ENCODE peak calls at places on chromosomes 2 and 18, in six cellular contexts. K, P, G, B, I and Z are unnamed samples.

GRCh38 chr2:32538735-32539134 is 89.1 kb upstream of the TTC27 start:
- DNase-seq in K (no peak), P (no peak), G (no peak), B (no peak), I (no peak), Z (no peak)

GRCh38 chr2:201448701-201449100 is 2.6 kb downstream of the TRAK2 start:
- DNase-seq in K (no peak), P (no peak), G (no peak), B (no peak), I (peak; percentile 69), Z (no peak)

GRCh38 chr2:64214281-64215115 is 70.3 kb upstream of the PELI1 start:
- DNase-seq in K (no peak), P (no peak), G (no peak), B (peak; percentile 91), I (peak; percentile 76), Z (no peak)

GRCh38 chr2:158681816-158682215 is 113.3 kb upstream of the DAPL1 start:
- DNase-seq in K (no peak), P (no peak), G (no peak), B (no peak), I (no peak), Z (no peak)

GRCh38 chr2:227607969-227608368 is 6.7 kb downstream of the SCYGR3 start:
- DNase-seq in K (no peak), P (no peak), G (no peak), B (no peak), I (no peak), Z (no peak)

GRCh38 chr2:240502430-240503121 is 55.2 kb downstream of the ANKMY1 start:
- DNase-seq in K (no peak), P (peak; percentile 72), G (peak; percentile 43), B (no peak), I (no peak), Z (no peak)

GRCh38 chr2:30990736-30991135 is 147.5 kb downstream of the GALNT14 start:
- DNase-seq in K (no peak), P (no peak), G (no peak), B (no peak), I (no peak), Z (no peak)

GRCh38 chr2:240170354-240170735 is 29.9 kb upstream of the OTOS start:
- DNase-seq in K (no peak), P (no peak), G (peak; percentile 62), B (no peak), I (no peak), Z (no peak)

GRCh38 chr18:709771-710170 is 2.7 kb downstream of the ENOSF1 start:
- DNase-seq in K (no peak), P (no peak), G (no peak), B (no peak), I (no peak), Z (no peak)

GRCh38 chr2:236049981-236050380 is 118.2 kb downstream of the GBX2 start:
- DNase-seq in K (no peak), P (no peak), G (no peak), B (peak; percentile 48), I (peak; percentile 25), Z (no peak)

GRCh38 chr2:98378901-98379300 is 32.6 kb downstream of the CNGA3 start:
- DNase-seq in K (no peak), P (no peak), G (no peak), B (no peak), I (no peak), Z (peak; percentile 70)

GRCh38 chr2:187136646-187137045 is 287.7 kb upstream of the ZSWIM2 start:
- DNase-seq in K (no peak), P (no peak), G (no peak), B (no peak), I (no peak), Z (no peak)

GRCh38 chr2:144288428-144288827 is 231.5 kb downstream of the ZEB2 start:
- DNase-seq in K (no peak), P (no peak), G (no peak), B (no peak), I (no peak), Z (no peak)

GRCh38 chr2:216554286-216554685 is 55.6 kb downstream of the RPL37A start:
- DNase-seq in K (no peak), P (no peak), G (no peak), B (no peak), I (no peak), Z (no peak)

GRCh38 chr2:216554755-216555154 is 56.1 kb downstream of the RPL37A start:
- DNase-seq in K (no peak), P (no peak), G (no peak), B (no peak), I (no peak), Z (no peak)

GRCh38 chr2:216551669-216552068 is 53.0 kb downstream of the RPL37A start:
- DNase-seq in K (no peak), P (no peak), G (no peak), B (no peak), I (no peak), Z (no peak)

GRCh38 chr2:216553841-216554240 is 55.2 kb downstream of the RPL37A start:
- DNase-seq in K (no peak), P (no peak), G (no peak), B (no peak), I (no peak), Z (no peak)

GRCh38 chr2:216553093-216553478 is 54.4 kb downstream of the RPL37A start:
- DNase-seq in K (no peak), P (no peak), G (no peak), B (no peak), I (no peak), Z (no peak)
- H3K4me1 ChIP-seq in K (peaks cover 62% of the 10 kb centered on the region), P (peaks cover 11% of the 10 kb centered on the region), G (peaks cover 6% of the 10 kb centered on the region), B (no peaks in the 10 kb centered on the region), I (no peaks in the 10 kb centered on the region), Z (peaks cover 18% of the 10 kb centered on the region)

GRCh38 chr18:3252843-3253242 is 5.2 kb downstream of the MYL12A start:
- DNase-seq in K (no peak), P (no peak), G (no peak), B (no peak), I (no peak), Z (no peak)
- H3K4me1 ChIP-seq in K (peaks cover 76% of the 10 kb centered on the region), P (peaks cover 81% of the 10 kb centered on the region), G (peaks cover 6% of the 10 kb centered on the region), B (peaks cover 31% of the 10 kb centered on the region), I (peaks cover 84% of the 10 kb centered on the region), Z (peaks cover 4% of the 10 kb centered on the region)

GRCh38 chr18:69447886-69448285 is 47.2 kb downstream of the DOK6 start:
- DNase-seq in K (no peak), P (no peak), G (no peak), B (no peak), I (no peak), Z (no peak)

DNA sequence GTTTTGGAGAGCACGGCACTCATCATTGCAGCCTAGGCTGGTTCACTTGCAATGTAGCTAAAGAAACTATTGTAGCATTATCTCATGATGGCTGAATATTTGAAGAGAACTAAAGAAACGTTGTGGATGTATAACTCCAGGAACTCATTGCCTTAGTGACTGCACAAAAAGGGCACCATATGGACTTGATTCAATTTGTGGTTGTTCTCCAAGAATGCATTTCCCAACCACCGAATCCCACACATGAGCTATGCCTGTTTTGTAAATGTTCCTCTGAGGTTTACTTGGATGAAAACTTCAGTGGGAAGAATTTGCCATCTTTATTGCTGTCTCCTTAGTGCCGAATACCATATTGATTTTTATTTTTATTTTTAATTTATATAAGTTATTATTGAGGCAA is 43.5 kb downstream of the DOK6 start:
- DNase-seq in K (no peak), P (no peak), G (no peak), B (no peak), I (no peak), Z (no peak)
- H3K4me1 ChIP-seq in K (no peaks in the 10 kb centered on the region), P (no peaks in the 10 kb centered on the region), G (no peaks in the 10 kb centered on the region), B (no peaks in the 10 kb centered on the region), I (no peaks in the 10 kb centered on the region), Z (no peaks in the 10 kb centered on the region)

DNA sequence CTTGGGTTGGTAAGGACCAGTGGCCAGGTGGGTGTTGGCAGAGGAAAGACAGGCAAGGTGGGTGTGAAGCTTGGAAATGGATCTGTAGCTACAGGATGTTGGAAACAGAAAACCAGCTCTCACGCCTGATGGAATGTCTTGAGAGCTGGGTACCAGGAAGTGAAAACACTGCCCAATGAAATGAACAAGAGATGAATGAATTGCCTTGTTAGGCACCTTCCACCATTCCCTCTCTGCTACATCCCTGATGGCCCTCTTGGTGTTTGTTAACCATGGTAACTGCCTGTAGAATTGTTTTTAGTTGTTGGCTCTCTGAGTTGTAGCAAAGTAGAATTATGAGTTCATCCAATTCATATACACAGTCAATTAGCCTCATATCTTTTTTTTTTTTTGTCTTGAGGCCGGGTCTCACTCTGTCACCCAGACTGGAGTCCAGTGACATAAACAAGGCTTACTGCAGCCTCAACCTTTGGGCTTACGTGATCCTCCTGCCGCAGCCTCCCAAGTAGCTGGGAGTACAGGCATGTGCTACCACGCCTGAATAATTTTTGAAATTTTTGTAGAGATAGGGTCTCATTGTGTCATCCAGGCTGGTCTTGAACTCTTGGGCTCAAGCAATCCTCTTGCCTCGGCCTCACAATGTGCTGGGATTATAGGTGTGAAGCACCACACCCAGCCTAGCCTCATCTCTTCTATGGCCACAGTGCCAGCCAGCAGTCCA is 9.5 kb downstream of the KCMF1 start:
- DNase-seq in K (no peak), P (no peak), G (no peak), B (no peak), I (no peak), Z (no peak)
- H3K4me1 ChIP-seq in K (peaks cover 67% of the 10 kb centered on the region), P (peaks cover 48% of the 10 kb centered on the region), G (peaks cover 2% of the 10 kb centered on the region), B (no peaks in the 10 kb centered on the region), I (peaks cover 84% of the 10 kb centered on the region), Z (peaks cover 18% of the 10 kb centered on the region)

GRCh38 chr2:47299555-47299954 is 103.4 kb upstream of the MSH2 start:
- DNase-seq in K (no peak), P (no peak), G (no peak), B (no peak), I (no peak), Z (no peak)

GRCh38 chr2:47301731-47302130 is 101.2 kb upstream of the MSH2 start:
- DNase-seq in K (no peak), P (no peak), G (no peak), B (no peak), I (no peak), Z (no peak)

GRCh38 chr2:47301277-47301618 is 101.7 kb upstream of the MSH2 start:
- DNase-seq in K (no peak), P (no peak), G (no peak), B (peak; percentile 61), I (no peak), Z (no peak)

GRCh38 chr2:47300081-47300480 is 102.9 kb upstream of the MSH2 start:
- DNase-seq in K (no peak), P (no peak), G (no peak), B (no peak), I (no peak), Z (no peak)

GRCh38 chr2:47300609-47301276 is 102.2 kb upstream of the MSH2 start:
- DNase-seq in K (no peak), P (no peak), G (no peak), B (peak; percentile 64), I (no peak), Z (no peak)
- H3K4me1 ChIP-seq in K (peaks cover 35% of the 10 kb centered on the region), P (peaks cover 54% of the 10 kb centered on the region), G (no peaks in the 10 kb centered on the region), B (peaks cover 29% of the 10 kb centered on the region), I (peaks cover 6% of the 10 kb centered on the region), Z (no peaks in the 10 kb centered on the region)

DNA sequence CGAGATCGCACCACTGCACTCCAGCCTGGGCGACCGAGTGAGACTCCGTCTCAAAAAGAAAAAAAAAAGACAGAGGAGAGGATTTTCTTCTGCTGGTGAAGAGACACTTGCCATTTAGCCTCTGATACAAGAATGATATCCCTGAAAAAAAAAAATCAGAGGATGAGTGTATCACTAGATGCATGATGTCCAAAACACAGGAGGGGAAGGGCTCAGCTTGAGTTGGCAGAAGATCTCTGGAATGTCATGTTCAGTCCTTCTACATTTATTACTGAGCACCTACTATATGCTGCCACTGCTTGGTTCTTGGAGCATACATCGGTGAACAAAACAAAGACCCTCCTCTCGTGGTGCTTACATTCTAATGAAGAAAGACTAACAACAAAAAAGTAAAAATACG is 10.9 kb upstream of the PKDCC start:
- DNase-seq in K (no peak), P (no peak), G (no peak), B (no peak), I (no peak), Z (no peak)
- H3K4me1 ChIP-seq in K (no peaks in the 10 kb centered on the region), P (no peaks in the 10 kb centered on the region), G (no peaks in the 10 kb centered on the region), B (peaks cover 1% of the 10 kb centered on the region), I (no peaks in the 10 kb centered on the region), Z (no peaks in the 10 kb centered on the region)